ENCODE peak calls at places on chromosomes 13 and 19, in six cellular contexts. T is WERI-Rb-1, Y is uterus, Q is ovary, F is Peyer's patch, P is fibroblast of the aortic adventitia. V is an unnamed sample.

GRCh38 chr19:41430907-41431306 is 3.7 kb upstream of the B3GNT8 start:
- DNase-seq in Y (no peak), T (no peak), F (no peak), P (no peak), Q (no peak), V (no peak)

GRCh38 chr13:30829145-30829544 is 76.9 kb upstream of the MEDAG start:
- DNase-seq in P (peak; percentile 45), T (no peak), F (no peak), Q (no peak), Y (no peak), V (no peak)

GRCh38 chr13:25602206-25602605 is 230.4 kb downstream of the ATP8A2 start:
- DNase-seq in Q (no peak), Y (no peak), F (no peak), P (no peak), T (no peak), V (no peak)

GRCh38 chr19:54299126-54299498 is 13.9 kb downstream of the LILRA5 start:
- DNase-seq in F (no peak), Q (no peak), T (no peak), P (no peak), Y (no peak), V (no peak)

GRCh38 chr13:22915442-22916082 is 265.2 kb upstream of the SGCG start:
- DNase-seq in F (no peak), Q (peak; percentile 75), T (no peak), P (peak; percentile 19), Y (peak; percentile 66), V (no peak)

GRCh38 chr13:44312898-44313551 is 60.6 kb upstream of the SERP2 start:
- DNase-seq in Q (no peak), Y (no peak), F (no peak), P (peak; percentile 91), T (no peak), V (no peak)

GRCh38 chr19:11375143-11375948 is 880 bp downstream of the SWSAP1 start:
- DNase-seq in F (peak; percentile 88), Y (peak; percentile 55), T (peak; percentile 54), Q (peak; percentile 76), P (no peak), V (peak; percentile 49)

GRCh38 chr13:50715402-50716146 is 127.9 kb downstream of the DLEU7 start:
- DNase-seq in Y (no peak), Q (no peak), T (no peak), P (no peak), F (peak; percentile 52), V (peak; percentile 61)

GRCh38 chr13:100398360-100398759 is 190.2 kb downstream of the GGACT start:
- DNase-seq in T (no peak), F (no peak), Y (no peak), Q (no peak), P (no peak), V (no peak)

GRCh38 chr13:98327326-98328314 is 150.6 kb upstream of the RNF113B start:
- DNase-seq in T (no peak), P (peak; percentile 47), Y (no peak), F (no peak), Q (peak; percentile 47), V (no peak)

GRCh38 chr19:34179066-34179465 is 6.8 kb downstream of the LSM14A start:
- DNase-seq in P (no peak), F (no peak), Y (no peak), Q (no peak), T (no peak), V (no peak)

GRCh38 chr13:103194871-103195270 is 128.7 kb upstream of the SLC10A2 start:
- DNase-seq in T (no peak), P (no peak), Q (no peak), Y (no peak), F (no peak), V (no peak)

GRCh38 chr13:80180745-80181144 is 160.2 kb downstream of the SPRY2 start:
- DNase-seq in Y (no peak), F (no peak), Q (no peak), T (no peak), P (no peak), V (no peak)

GRCh38 chr13:74210693-74211393 is 76.6 kb upstream of the KLF12 start:
- DNase-seq in Q (no peak), T (peak; percentile 11), Y (no peak), F (no peak), P (peak; percentile 100), V (peak; percentile 29)

GRCh38 chr19:32224371-32225244 is 120.8 kb upstream of the ZNF507 start:
- DNase-seq in Q (peak; percentile 81), Y (peak; percentile 70), T (peak; percentile 47), P (peak; percentile 28), F (peak; percentile 64), V (peak; percentile 50)

GRCh38 chr13:46782066-46782465 is 14.9 kb downstream of the ESD start:
- DNase-seq in Y (no peak), Q (no peak), F (no peak), T (no peak), P (no peak), V (no peak)

GRCh38 chr13:20130012-20130411 is 30.8 kb downstream of the GJA3 start:
- DNase-seq in F (no peak), Y (no peak), P (no peak), Q (no peak), T (no peak), V (no peak)

GRCh38 chr19:48553676-48554384 is 1.9 kb downstream of the SULT2B1 start:
- DNase-seq in P (peak; percentile 69), Y (peak; percentile 44), Q (no peak), F (peak; percentile 81), T (peak; percentile 90), V (no peak)

DNA sequence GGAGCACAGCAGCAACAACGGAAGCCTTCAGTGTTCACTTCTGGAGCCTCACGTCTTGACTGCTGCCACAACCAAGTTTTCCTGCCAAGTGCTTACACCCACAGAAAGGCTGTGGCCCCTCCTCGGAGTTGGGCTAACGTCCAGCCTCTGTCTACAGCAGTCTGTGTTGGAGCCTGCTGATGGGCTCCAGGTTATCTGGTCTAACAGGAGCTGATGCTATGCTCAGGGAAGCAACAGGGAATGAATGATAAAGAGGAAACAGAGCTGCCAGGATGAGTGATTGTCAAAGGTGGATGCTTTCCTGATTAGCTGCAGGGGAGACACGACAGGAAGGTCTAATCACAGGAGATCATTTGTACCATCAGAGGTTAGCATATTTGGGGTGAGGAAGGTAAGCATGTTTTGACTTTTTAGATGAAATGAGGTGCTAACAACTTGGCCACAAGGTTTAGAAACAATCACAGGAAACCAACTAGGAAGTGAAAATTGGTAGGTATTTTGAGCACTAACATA is 53.8 kb upstream of the RCBTB2 start:
- DNase-seq in P (peak; percentile 57), Q (peak; percentile 68), T (no peak), F (no peak), Y (peak; percentile 37), V (peak; percentile 73)
- H3K4me3 ChIP-seq in P (no peak overlapping the region), Q (no peak overlapping the region), T (no peak overlapping the region), F (no peak overlapping the region), Y (no peak overlapping the region), V (no peak overlapping the region)

GRCh38 chr19:53101518-53101917 is 1.7 kb downstream of the ZNF160 start:
- DNase-seq in P (no peak), F (no peak), T (peak; percentile 13), Q (no peak), Y (no peak), V (no peak)

GRCh38 chr19:53103903-53104203 is 631 bp upstream of the ZNF160 start:
- DNase-seq in T (no peak), P (no peak), F (no peak), Q (no peak), Y (no peak), V (no peak)

GRCh38 chr19:53102701-53103140 is 501 bp downstream of the ZNF160 start:
- DNase-seq in P (peak; percentile 27), F (peak; percentile 57), Y (peak; percentile 26), Q (peak; percentile 57), T (peak; percentile 31), V (peak; percentile 39)

GRCh38 chr19:53103141-53103902 is at the start of gene ZNF160:
- DNase-seq in Y (peak; percentile 99), P (peak; percentile 93), F (peak; percentile 99), T (peak; percentile 99), Q (peak; percentile 99), V (peak; percentile 100)

DNA sequence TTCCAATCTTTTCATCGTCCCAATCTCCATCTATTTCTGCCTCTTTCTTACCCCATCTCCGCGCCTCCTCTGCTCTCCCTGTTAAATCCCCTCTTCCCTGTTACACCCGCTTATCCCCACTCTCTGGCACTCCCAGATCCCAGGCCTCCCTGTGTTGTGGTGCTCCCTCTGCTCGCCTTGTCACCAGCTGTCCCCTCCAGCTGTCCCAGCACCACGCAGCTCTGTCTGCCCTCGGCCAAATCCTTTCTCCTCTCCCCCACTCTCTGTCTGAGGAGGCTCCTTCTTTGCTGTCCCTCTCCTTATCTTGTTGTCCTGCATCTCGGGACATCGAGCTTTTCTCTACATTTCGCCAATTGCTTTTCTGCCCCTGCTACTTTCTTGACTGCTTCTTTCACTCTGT is 1.0 kb downstream of the ZNF160 start:
- DNase-seq in Q (no peak), F (no peak), T (peak; percentile 89), Y (no peak), P (peak; percentile 3), V (no peak)
- H3K4me3 ChIP-seq in Q (peak overlapping the region; percentile 69), F (peak overlapping the region; percentile 48), T (peak overlapping the region; percentile 97), Y (peak overlapping the region; percentile 70), P (peak overlapping the region; percentile 95), V (peak overlapping the region; percentile 89)

DNA sequence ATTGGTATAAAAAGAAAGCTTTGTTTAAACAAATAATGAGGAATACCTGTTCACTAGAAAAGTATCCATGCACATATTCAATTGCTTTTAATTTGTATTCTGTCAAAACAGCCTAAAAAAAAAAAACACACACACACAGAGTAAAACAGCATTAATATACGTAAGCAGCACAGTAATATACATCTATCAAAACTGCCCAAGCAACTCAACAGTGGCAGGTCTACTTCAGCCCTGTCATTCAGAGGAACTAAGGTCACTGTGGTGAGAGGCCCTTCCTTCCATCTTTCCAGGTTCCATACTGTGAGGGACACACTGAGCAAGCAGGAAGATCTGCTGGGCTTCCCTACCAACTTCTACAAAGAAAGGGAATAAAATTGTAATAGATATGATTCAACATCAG is 3.8 kb downstream of the PROSER1 start:
- DNase-seq in F (no peak), Q (no peak), T (no peak), P (no peak), Y (no peak), V (no peak)
- H3K4me3 ChIP-seq in F (no peak overlapping the region), Q (no peak overlapping the region), T (no peak overlapping the region), P (no peak overlapping the region), Y (no peak overlapping the region), V (no peak overlapping the region)

GRCh38 chr19:7550987-7551761 is 15.7 kb downstream of the PNPLA6 start:
- DNase-seq in T (peak; percentile 80), F (peak; percentile 77), Q (peak; percentile 85), Y (peak; percentile 56), P (no peak), V (peak; percentile 72)
- H3K4me3 ChIP-seq in T (no peak overlapping the region), F (no peak overlapping the region), Q (no peak overlapping the region), Y (no peak overlapping the region), P (no peak overlapping the region), V (no peak overlapping the region)

DNA sequence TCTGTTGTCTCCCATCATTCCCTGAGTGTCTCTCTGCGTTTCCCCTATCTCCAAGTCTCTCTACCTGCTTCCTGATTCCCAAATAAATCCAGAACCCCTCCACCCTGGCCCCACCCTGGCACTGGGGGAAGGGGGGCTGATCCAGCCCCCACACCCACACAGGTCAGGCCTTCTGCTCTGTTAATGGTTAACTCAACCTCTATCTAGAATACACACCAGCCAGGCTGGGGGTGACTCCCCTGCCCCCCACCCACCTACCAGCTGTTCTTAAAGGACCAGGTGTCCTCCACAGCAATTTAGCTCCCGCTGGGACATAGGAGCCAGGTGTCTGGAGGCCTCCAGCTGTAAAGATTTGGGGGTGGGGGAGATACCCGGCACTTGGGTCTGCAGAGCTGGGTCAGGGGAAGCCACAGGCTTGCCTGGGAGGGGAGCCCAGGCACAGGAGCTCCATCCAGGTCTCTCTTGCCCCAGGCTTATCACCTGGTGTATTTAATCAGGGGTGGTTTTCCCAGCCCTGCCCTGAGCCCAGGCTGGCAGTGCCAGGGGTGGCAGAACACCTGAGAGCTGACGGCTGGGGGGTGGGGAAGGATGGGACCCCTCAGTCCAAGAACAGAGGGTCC is 3.9 kb downstream of the IRF2BP1 start:
- DNase-seq in T (no peak), P (no peak), Y (no peak), Q (no peak), F (peak; percentile 54), V (no peak)
- H3K4me3 ChIP-seq in T (no peak overlapping the region), P (no peak overlapping the region), Y (no peak overlapping the region), Q (no peak overlapping the region), F (peak overlapping the region; percentile 7), V (no peak overlapping the region)

V was measured in heart left ventricle.